ENCODE peak calls at places on chromosomes 4 and X, in seven cellular contexts. B is kidney epithelial cell, W is A549, E is endodermal cell, Q is lower leg skin, V is GM06990, H is SK-N-SH. K is an unnamed sample.

GRCh38 chr4:16693641-16694040 is 204.8 kb downstream of the LDB2 start:
- DNase-seq in B (no peak), V (no peak), Q (no peak), W (no peak), E (no peak), H (no peak), K (no peak)

GRCh38 chr4:57309658-57310057 is 199.5 kb upstream of the IGFBP7 start:
- DNase-seq in Q (no peak), E (no peak), W (no peak), B (no peak), V (no peak), H (no peak), K (no peak)

GRCh38 chr4:99816611-99817309 is at the start of gene DAPP1:
- DNase-seq in W (no peak), B (no peak), Q (peak; percentile 80), E (peak; percentile 51), V (peak; percentile 83), H (no peak), K (no peak)

GRCh38 chrX:384861-385260 is 1.8 kb downstream of the PPP2R3B start:
- DNase-seq in H (no peak), E (no peak), V (no peak), W (no peak), B (no peak), Q (no peak), K (no peak)

GRCh38 chr4:89904524-89904923 is 9.9 kb downstream of the MMRN1 start:
- DNase-seq in Q (no peak), E (no peak), W (no peak), V (no peak), B (no peak), H (no peak), K (no peak)

GRCh38 chrX:76148011-76148665 is 24.7 kb upstream of the PBDC1 start:
- DNase-seq in W (no peak), Q (peak; percentile 12), E (peak; percentile 44), B (no peak), V (peak; percentile 33), H (no peak), K (no peak)

GRCh38 chrX:56800307-56800706 is 71.3 kb downstream of the NBDY start:
- DNase-seq in V (no peak), Q (no peak), E (no peak), W (no peak), B (no peak), H (no peak), K (no peak)

GRCh38 chr4:153084939-153085630 is 119.2 kb upstream of the TRIM2 start:
- DNase-seq in E (peak; percentile 96), H (peak; percentile 70), Q (peak; percentile 63), W (peak; percentile 55), V (peak; percentile 58), B (peak; percentile 16), K (peak; percentile 37)

GRCh38 chr4:140266958-140267568 is 106.4 kb upstream of the SCOC start:
- DNase-seq in B (no peak), V (no peak), W (no peak), Q (no peak), E (no peak), H (no peak), K (no peak)

GRCh38 chrX:7711167-7711566 is 131.8 kb upstream of the VCX start:
- DNase-seq in B (no peak), W (no peak), E (no peak), Q (no peak), V (no peak), H (no peak), K (no peak)

GRCh38 chr4:121789960-121790829 is 10.9 kb upstream of the EXOSC9 start:
- DNase-seq in W (no peak), E (no peak), B (no peak), Q (no peak), V (no peak), H (no peak), K (peak; percentile 62)

GRCh38 chr4:27568236-27568951 is 707.8 kb downstream of the STIM2 start:
- DNase-seq in B (no peak), E (no peak), V (no peak), Q (no peak), W (no peak), H (no peak), K (no peak)

GRCh38 chr4:84499065-84499982 is at the start of gene NKX6-1:
- DNase-seq in V (no peak), H (peak; percentile 92), W (peak; percentile 78), E (peak; percentile 96), Q (no peak), B (peak; percentile 28), K (peak; percentile 41)

GRCh38 chrX:76919761-76920160 is 492.3 kb downstream of the MAGEE1 start:
- DNase-seq in Q (no peak), B (no peak), W (no peak), H (no peak), E (no peak), V (no peak), K (no peak)

GRCh38 chrX:68061206-68061535 is 372.1 kb downstream of the OPHN1 start:
- DNase-seq in Q (no peak), E (no peak), W (no peak), V (no peak), B (no peak), H (no peak), K (no peak)

GRCh38 chr4:10079951-10080873 is 36.4 kb downstream of the WDR1 start:
- DNase-seq in H (peak; percentile 90), B (no peak), E (no peak), V (no peak), Q (no peak), W (no peak), K (no peak)

GRCh38 chr4:115272585-115272984 is 159.2 kb upstream of the NDST4 start:
- DNase-seq in Q (no peak), V (no peak), W (no peak), H (no peak), B (no peak), E (no peak), K (no peak)

GRCh38 chrX:19156223-19156622 is 34.0 kb upstream of the ADGRG2 start:
- DNase-seq in Q (peak; percentile 12), H (no peak), W (no peak), B (no peak), V (no peak), E (peak; percentile 57), K (no peak)

GRCh38 chr4:82372502-82372873 is 1.3 kb downstream of the HNRNPD start:
- DNase-seq in E (peak; percentile 63), W (peak; percentile 34), Q (peak; percentile 39), B (no peak), H (peak; percentile 37), V (no peak), K (no peak)

GRCh38 chrX:10615931-10616780 is 4.2 kb downstream of the MID1 start:
- DNase-seq in W (peak; percentile 73), Q (peak; percentile 19), V (no peak), B (no peak), E (peak; percentile 77), H (peak; percentile 67), K (no peak)

GRCh38 chr4:86942185-86942666 is 7.4 kb downstream of the AFF1 start:
- DNase-seq in V (no peak), Q (no peak), W (no peak), B (no peak), H (no peak), E (no peak), K (no peak)

GRCh38 chrX:56281789-56282188 is 49.6 kb downstream of the KLF8 start:
- DNase-seq in E (no peak), V (no peak), H (peak; percentile 3), Q (no peak), B (no peak), W (peak; percentile 40), K (no peak)

GRCh38 chrX:31656013-31656412 is 584.2 kb upstream of the FTHL17 start:
- DNase-seq in B (no peak), Q (no peak), H (no peak), W (no peak), E (no peak), V (no peak), K (peak; percentile 16)

GRCh38 chrX:140503714-140504351 is 1.0 kb downstream of the SOX3 start:
- DNase-seq in H (peak; percentile 57), B (no peak), V (no peak), W (no peak), Q (no peak), E (peak; percentile 76), K (no peak)
- H3K4me3 ChIP-seq in H (peak overlapping the region; percentile 26), B (no peak overlapping the region), V (no peak overlapping the region), W (peak overlapping the region; percentile 37), Q (no peak overlapping the region), E (no peak overlapping the region), K (no peak overlapping the region)

DNA sequence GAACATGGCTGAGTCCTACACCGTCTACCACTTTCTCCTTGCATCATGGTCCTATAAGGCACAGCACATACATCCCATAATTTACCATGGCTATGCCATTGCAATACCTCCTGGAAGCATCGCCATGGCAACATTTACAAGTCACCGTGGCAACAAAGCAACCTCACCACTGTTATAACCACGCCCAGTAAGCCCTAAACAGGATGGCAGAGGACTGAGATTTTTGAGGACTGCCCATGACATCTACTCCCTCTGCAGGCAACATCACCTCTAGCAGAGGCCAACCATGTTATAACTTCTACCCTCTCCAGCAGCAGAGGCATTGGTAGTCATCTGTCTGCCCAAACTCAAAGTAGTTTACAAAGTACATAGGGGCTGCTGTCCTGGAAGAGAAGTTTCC is 29.7 kb downstream of the BCOR start:
- DNase-seq in H (no peak), V (no peak), Q (no peak), E (no peak), B (no peak), W (peak; percentile 59), K (no peak)
- TF ChIP-seq CTCF in H (no peak), V (no peak), Q (no peak), E (no peak), B (no peak), W (no peak), K (no peak)

DNA sequence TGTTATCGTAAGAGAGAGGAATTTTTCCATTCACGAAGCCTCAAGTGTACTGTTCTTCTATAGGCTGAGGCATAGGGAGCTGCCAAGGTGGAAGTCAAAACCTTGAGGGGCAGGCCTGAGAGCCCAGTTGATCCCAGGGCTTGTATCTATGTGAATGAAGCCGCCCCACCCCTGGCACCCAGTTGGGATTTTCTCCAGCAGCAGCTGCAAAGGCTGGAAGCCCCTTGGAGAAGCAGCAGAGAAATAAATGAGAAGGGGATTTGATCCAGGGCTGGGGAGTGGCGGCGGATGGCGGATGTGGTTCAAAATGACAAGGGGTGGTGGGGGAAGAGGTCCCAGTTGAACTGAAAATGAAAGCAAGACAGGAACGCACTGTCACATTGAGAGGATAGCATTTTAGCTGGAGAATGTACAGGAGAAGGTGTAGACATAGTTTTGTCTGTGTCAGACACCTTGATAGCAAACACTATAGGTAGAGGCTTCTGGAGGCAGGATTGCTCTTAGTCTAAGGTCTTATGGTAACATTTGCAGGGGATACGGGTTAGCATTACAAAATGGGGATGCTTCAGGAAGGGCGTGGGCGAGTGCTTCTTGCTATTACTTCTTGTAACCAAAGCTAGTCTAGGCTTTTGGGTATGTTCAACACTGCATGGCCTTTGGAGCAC is 32.6 kb downstream of the DOCK11 start:
- DNase-seq in H (no peak), W (no peak), E (no peak), Q (no peak), B (no peak), V (peak; percentile 61), K (no peak)
- H3K4me3 ChIP-seq in H (no peak overlapping the region), W (no peak overlapping the region), E (no peak overlapping the region), Q (no peak overlapping the region), B (no peak overlapping the region), V (peak overlapping the region; percentile 61), K (no peak overlapping the region)

DNA sequence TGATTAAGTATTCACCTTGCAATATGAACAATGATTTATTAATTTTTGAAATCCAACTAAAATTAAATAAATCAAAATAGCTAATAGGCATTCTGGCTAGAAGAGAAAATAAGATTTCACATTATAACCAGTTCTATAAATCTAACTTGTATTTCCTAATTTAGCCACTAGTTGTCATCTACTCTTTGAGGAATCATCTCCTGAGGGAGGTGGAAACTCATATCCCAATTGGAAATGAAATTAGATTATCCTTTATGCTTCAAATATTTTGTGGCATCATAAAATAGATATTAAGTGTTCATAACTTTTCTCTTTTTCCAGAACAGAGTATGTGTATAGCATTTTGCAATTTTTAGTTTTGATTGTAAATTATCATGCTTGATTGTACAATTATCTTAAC is 558.5 kb upstream of the DIAPH2 start:
- DNase-seq in H (no peak), Q (no peak), B (no peak), W (no peak), E (no peak), V (no peak), K (no peak)
- TF ChIP-seq CTCF in H (peak; percentile 47), Q (no peak), B (peak; percentile 3), W (no peak), E (peak; percentile 60), V (no peak), K (no peak)

K was measured in AG09309.